ENCODE peak calls at places on chromosome 1, in five cellular contexts. S is sigmoid colon, L is NCI-H345, Z is PC-9, I is HepG2. N is an unnamed sample.

GRCh38 chr1:29121516-29121937 is 2.2 kb downstream of the TMEM200B start:
- DNase-seq in S (no peak), L (no peak), Z (no peak), I (no peak), N (no peak)

GRCh38 chr1:17696417-17697301 is 58.5 kb upstream of the ACTL8 start:
- DNase-seq in S (no peak), L (no peak), Z (no peak), I (no peak), N (peak; percentile 69)

GRCh38 chr1:2074316-2074855 is 24.2 kb downstream of the PRKCZ start:
- DNase-seq in S (no peak), L (no peak), Z (no peak), I (no peak), N (no peak)

GRCh38 chr1:165152727-165153126 is 203.8 kb downstream of the LMX1A start:
- DNase-seq in S (no peak), L (peak; percentile 16), Z (peak; percentile 30), I (peak; percentile 6), N (peak; percentile 60)

GRCh38 chr1:182048562-182048961 is 12.9 kb downstream of the ZNF648 start:
- DNase-seq in S (no peak), L (no peak), Z (no peak), I (no peak), N (no peak)

GRCh38 chr1:217017172-217017571 is 293.9 kb upstream of the ESRRG start:
- DNase-seq in S (no peak), L (no peak), Z (no peak), I (no peak), N (no peak)

GRCh38 chr1:174157157-174157806 is 2.0 kb upstream of the RABGAP1L start:
- DNase-seq in S (no peak), L (peak; percentile 6), Z (no peak), I (no peak), N (peak; percentile 79)

GRCh38 chr1:214899908-214900470 is 182.5 kb upstream of the KCNK2 start:
- DNase-seq in S (no peak), L (no peak), Z (no peak), I (no peak), N (no peak)

GRCh38 chr1:8745749-8746390 is 71.6 kb downstream of the RERE start:
- DNase-seq in S (no peak), L (no peak), Z (no peak), I (peak; percentile 73), N (no peak)

GRCh38 chr1:160567858-160568682 is 11.2 kb downstream of the CD84 start:
- DNase-seq in S (no peak), L (no peak), Z (no peak), I (no peak), N (no peak)

GRCh38 chr1:235931181-235931738 is 64.6 kb upstream of the LYST start:
- DNase-seq in S (no peak), L (no peak), Z (no peak), I (no peak), N (no peak)

GRCh38 chr1:203508463-203508862 is 14.5 kb downstream of the OPTC start:
- DNase-seq in S (no peak), L (no peak), Z (no peak), I (peak; percentile 51), N (no peak)

GRCh38 chr1:51421961-51422360 is 91.6 kb upstream of the TTC39A start:
- DNase-seq in S (no peak), L (no peak), Z (no peak), I (peak; percentile 33), N (peak; percentile 66)

GRCh38 chr1:197811769-197812168 is 36.5 kb upstream of the DENND1B start:
- DNase-seq in S (no peak), L (no peak), Z (no peak), I (no peak), N (no peak)

GRCh38 chr1:207933205-207933800 is 22.4 kb upstream of the CD34 start:
- DNase-seq in S (no peak), L (no peak), Z (no peak), I (no peak), N (no peak)

GRCh38 chr1:93051961-93052360 is 27.1 kb upstream of the MTF2 start:
- DNase-seq in S (no peak), L (no peak), Z (no peak), I (no peak), N (peak; percentile 1)

GRCh38 chr1:84754376-84754672 is 64.1 kb upstream of the SSX2IP start:
- DNase-seq in S (no peak), L (no peak), Z (no peak), I (no peak), N (no peak)

GRCh38 chr1:53837924-53838653 is at the start of gene NDC1:
- DNase-seq in S (peak; percentile 93), L (peak; percentile 97), Z (peak; percentile 91), I (peak; percentile 98), N (peak; percentile 98)

GRCh38 chr1:230105754-230106625 is 39.0 kb downstream of the GALNT2 start:
- DNase-seq in S (no peak), L (no peak), Z (no peak), I (peak; percentile 89), N (peak; percentile 99)

GRCh38 chr1:208184993-208185703 is 59.0 kb downstream of the PLXNA2 start:
- DNase-seq in S (no peak), L (no peak), Z (no peak), I (no peak), N (peak; percentile 58)

GRCh38 chr1:36151845-36152203 is 2.5 kb upstream of the TRAPPC3 start:
- DNase-seq in S (no peak), L (no peak), Z (no peak), I (no peak), N (no peak)

GRCh38 chr1:10304295-10304694 is 93.9 kb downstream of the KIF1B start:
- DNase-seq in S (no peak), L (no peak), Z (no peak), I (no peak), N (no peak)

GRCh38 chr1:160907976-160908375 is 23.0 kb upstream of the ITLN1 start:
- DNase-seq in S (no peak), L (no peak), Z (no peak), I (no peak), N (no peak)

GRCh38 chr1:16026723-16027484 is 5.1 kb downstream of the CLCNKA start:
- DNase-seq in S (no peak), L (no peak), Z (no peak), I (no peak), N (no peak)

GRCh38 chr1:111503585-111504060 is at the start of the genes ADORA3 and TMIGD3:
- DNase-seq in S (no peak), L (no peak), Z (no peak), I (no peak), N (no peak)

GRCh38 chr1:197208945-197209344 is 59.1 kb upstream of the CRB1 start:
- DNase-seq in S (no peak), L (no peak), Z (no peak), I (no peak), N (no peak)

GRCh38 chr1:212678456-212679410 is 20.9 kb downstream of the BATF3 start:
- DNase-seq in S (no peak), L (no peak), Z (no peak), I (no peak), N (no peak)

GRCh38 chr1:2270260-2271100 is 42.4 kb downstream of the SKI start:
- DNase-seq in S (peak; percentile 77), L (no peak), Z (no peak), I (peak; percentile 50), N (no peak)